ENCODE peak calls at places on chromosome X, in ten cellular contexts. L, J, N, O, P, T, Q, E, Z and G are unnamed samples.

GRCh38 chrX:75522565-75523411 is at the start of gene ZDHHC15:
- DNase-seq in L (no peak), J (peak; percentile 63), N (peak; percentile 57), O (peak; percentile 17), P (no peak), T (no peak), Q (peak; percentile 52), E (peak; percentile 56), Z (no peak), G (peak; percentile 89)

GRCh38 chrX:39811391-39811790 is 286.4 kb downstream of the BCOR start:
- DNase-seq in L (no peak), J (no peak), N (no peak), O (no peak), P (no peak), T (no peak), Q (no peak), E (no peak), Z (no peak), G (no peak)

GRCh38 chrX:5051831-5052491 is 1176.7 kb downstream of the NLGN4X start:
- DNase-seq in L (peak; percentile 78), J (peak; percentile 3), N (no peak), O (no peak), P (peak; percentile 56), T (no peak), Q (peak; percentile 96), E (peak; percentile 18), Z (no peak), G (no peak)

GRCh38 chrX:43876680-43877079 is 5.6 kb downstream of the MAOB start:
- DNase-seq in L (no peak), J (no peak), N (no peak), O (no peak), P (no peak), T (no peak), Q (no peak), E (no peak), Z (no peak), G (no peak)

GRCh38 chrX:119784747-119785446 is 6.5 kb downstream of the RPL39 start:
- DNase-seq in L (no peak), J (peak; percentile 39), N (no peak), O (peak; percentile 18), P (no peak), T (peak; percentile 27), Q (peak; percentile 11), E (no peak), Z (peak; percentile 22), G (no peak)

GRCh38 chrX:40478457-40479065 is 102.2 kb upstream of the ATP6AP2 start:
- DNase-seq in L (no peak), J (no peak), N (no peak), O (no peak), P (no peak), T (no peak), Q (no peak), E (no peak), Z (no peak), G (no peak)

GRCh38 chrX:17732138-17732783 is 5.0 kb upstream of the SCML1 start:
- DNase-seq in L (no peak), J (no peak), N (no peak), O (no peak), P (peak; percentile 18), T (no peak), Q (peak; percentile 19), E (no peak), Z (no peak), G (no peak)

GRCh38 chrX:36198575-36198974 is 279.0 kb downstream of the CFAP47 start:
- DNase-seq in L (no peak), J (no peak), N (no peak), O (no peak), P (no peak), T (no peak), Q (no peak), E (no peak), Z (no peak), G (no peak)

GRCh38 chrX:24956828-24957227 is 58.9 kb downstream of the ARX start:
- DNase-seq in L (no peak), J (no peak), N (peak; percentile 46), O (no peak), P (peak; percentile 1), T (no peak), Q (peak; percentile 23), E (no peak), Z (peak; percentile 17), G (no peak)

GRCh38 chrX:14528629-14529287 is 578 bp upstream of the GLRA2 start:
- DNase-seq in L (no peak), J (peak; percentile 77), N (no peak), O (peak; percentile 72), P (peak; percentile 28), T (peak; percentile 17), Q (no peak), E (peak; percentile 26), Z (peak; percentile 19), G (no peak)

GRCh38 chrX:19514791-19515614 is at the start of gene MAP3K15:
- DNase-seq in L (no peak), J (peak; percentile 42), N (no peak), O (peak; percentile 29), P (no peak), T (no peak), Q (peak; percentile 9), E (no peak), Z (no peak), G (no peak)

GRCh38 chrX:287670-288069 is 6.5 kb downstream of the PLCXD1 start:
- DNase-seq in L (peak; percentile 12), J (no peak), N (no peak), O (no peak), P (no peak), T (no peak), Q (no peak), E (no peak), Z (no peak), G (peak; percentile 24)

DNA sequence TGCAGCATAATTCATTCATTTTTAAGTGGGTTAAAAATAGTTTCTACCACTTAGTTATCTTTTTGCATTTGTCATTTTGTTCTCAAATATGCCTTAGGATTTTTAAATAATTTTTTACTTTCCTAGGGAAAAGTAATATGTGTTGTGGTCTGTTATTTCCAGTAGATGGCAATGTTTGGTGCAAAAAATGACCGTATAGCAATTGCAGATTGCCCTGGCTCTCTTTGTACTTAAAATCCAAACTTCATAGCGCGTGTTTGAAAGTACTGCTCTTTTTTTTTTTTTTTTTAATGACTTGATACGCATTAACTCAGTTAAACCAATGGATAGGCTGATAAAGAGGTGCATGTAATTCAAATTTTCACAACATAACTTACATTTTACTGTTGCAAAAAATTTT is 74.4 kb upstream of the RBMX start:
- DNase-seq in L (no peak), J (no peak), N (no peak), O (no peak), P (peak; percentile 11), T (peak; percentile 17), Q (peak; percentile 28), E (no peak), Z (peak; percentile 64), G (no peak)
- TF ChIP-seq CTCF in L (peak; percentile 32), J (peak; percentile 17), N (no peak), O (peak; percentile 63), P (peak; percentile 31), T (peak; percentile 74), Q (peak; percentile 26), E (peak; percentile 32), Z (peak; percentile 54), G (peak; percentile 77)

GRCh38 chrX:136607236-136607635 is 40.7 kb upstream of the CD40LG start:
- DNase-seq in L (no peak), J (no peak), N (no peak), O (no peak), P (no peak), T (no peak), Q (no peak), E (no peak), Z (no peak), G (no peak)

DNA sequence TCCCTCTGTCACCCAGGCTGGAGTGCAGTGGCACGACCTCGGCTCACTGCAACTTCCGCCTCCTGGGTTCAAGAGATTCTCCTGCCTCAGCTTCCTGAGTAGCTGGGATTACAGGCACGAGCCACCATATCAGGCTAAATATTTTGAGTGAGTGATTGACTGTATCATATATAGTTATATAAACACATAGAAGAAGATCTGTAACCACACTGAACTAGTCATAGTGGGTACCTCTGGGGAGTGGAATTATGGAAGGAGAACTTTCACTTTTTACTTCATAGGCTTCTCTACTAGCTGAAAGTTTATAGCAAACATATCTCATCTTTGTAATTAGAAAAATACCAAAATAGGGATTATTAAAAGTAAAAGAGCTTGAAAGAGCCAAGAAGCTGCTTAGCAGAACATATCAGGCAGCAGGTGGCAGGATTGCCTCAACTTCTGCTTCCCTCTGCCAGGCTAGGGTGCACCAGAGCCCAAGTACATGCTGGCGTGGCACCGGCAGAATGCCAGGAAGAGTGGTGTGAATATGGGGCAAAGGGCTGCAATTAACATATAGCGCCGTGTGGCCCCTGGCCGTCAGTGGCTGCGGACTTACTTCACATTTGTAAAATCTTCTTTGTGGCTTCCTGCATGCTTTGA is 39.5 kb upstream of the CD40LG start:
- DNase-seq in L (no peak), J (peak; percentile 3), N (peak; percentile 47), O (no peak), P (peak; percentile 9), T (peak; percentile 21), Q (peak; percentile 2), E (no peak), Z (peak; percentile 30), G (no peak)
- TF ChIP-seq CTCF in L (no peak), J (no peak), N (no peak), O (peak; percentile 25), P (peak; percentile 14), T (peak; percentile 60), Q (peak; percentile 17), E (no peak), Z (peak; percentile 27), G (peak; percentile 65)

DNA sequence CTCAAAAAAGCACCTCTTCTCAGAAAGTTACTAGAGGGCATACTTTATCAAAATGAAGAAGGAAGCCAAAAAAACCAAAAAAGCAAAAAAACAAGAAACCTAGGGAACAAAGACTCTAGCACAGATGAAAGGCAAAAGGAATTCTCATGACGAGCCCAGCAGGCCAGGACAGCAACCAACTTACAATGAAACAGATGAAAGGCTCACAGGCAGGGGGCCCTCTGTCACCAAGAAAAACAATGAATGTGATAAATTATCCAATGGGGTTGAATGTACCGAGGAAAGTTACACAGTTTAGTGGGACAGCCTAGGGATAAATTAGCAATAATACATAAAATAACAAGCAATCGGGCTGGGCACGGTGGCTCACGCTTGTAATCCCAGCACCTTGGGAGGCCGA is 79.0 kb downstream of the GPR82 start:
- DNase-seq in L (no peak), J (no peak), N (no peak), O (no peak), P (no peak), T (no peak), Q (no peak), E (no peak), Z (no peak), G (no peak)
- TF ChIP-seq CTCF in L (no peak), J (no peak), N (no peak), O (no peak), P (no peak), T (no peak), Q (no peak), E (no peak), Z (no peak), G (no peak)

DNA sequence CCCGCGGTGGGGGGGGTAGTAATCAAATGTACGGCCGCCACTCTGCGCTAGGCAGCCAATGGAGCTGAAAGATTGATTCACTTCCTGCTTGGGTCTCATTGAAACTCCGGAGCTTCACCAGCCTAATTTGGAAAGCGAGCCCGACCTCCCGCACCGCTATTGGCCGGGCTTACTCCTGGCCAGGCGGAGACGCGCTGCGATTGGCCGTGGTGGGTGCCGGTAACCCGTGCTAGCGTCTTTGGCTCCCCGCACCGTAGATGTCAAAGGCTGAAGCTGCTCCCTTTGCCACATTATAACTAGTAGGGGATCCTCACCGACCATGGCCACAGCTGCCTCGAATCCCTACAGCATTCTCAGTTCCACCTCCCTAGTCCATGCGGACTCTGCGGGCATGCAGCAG is at the start of gene POU3F4:
- DNase-seq in L (no peak), J (peak; percentile 61), N (no peak), O (peak; percentile 37), P (no peak), T (no peak), Q (peak; percentile 84), E (no peak), Z (no peak), G (no peak)
- TF ChIP-seq CTCF in L (no peak), J (no peak), N (no peak), O (no peak), P (no peak), T (no peak), Q (no peak), E (no peak), Z (no peak), G (no peak)